ENCODE peak calls at places on chromosomes 11 and 22, in nine cellular contexts. One of them, this sample, is unnamed.

GRCh38 chr22:21568207-21569075 is 927 bp downstream of the UBE2L3 start:
- DNase-seq in K562: peak
- DNase-seq in fibroblast of pulmonary artery: peak
- DNase-seq in Calu3: peak
- DNase-seq in A549: peak
- DNase-seq in WTC11: no peak
- DNase-seq in IMR-90: peak
- DNase-seq in adrenal gland: peak
- DNase-seq in hepatocyte: peak
- DNase-seq in this sample: peak

GRCh38 chr22:20107471-20107901 is 8.4 kb upstream of the RANBP1 start:
- DNase-seq in fibroblast of pulmonary artery: no peak
- DNase-seq in adrenal gland: no peak
- DNase-seq in hepatocyte: no peak
- DNase-seq in Calu3: no peak
- DNase-seq in A549: no peak
- DNase-seq in WTC11: no peak
- DNase-seq in K562: no peak
- DNase-seq in IMR-90: no peak
- DNase-seq in this sample: no peak

GRCh38 chr11:70070736-70071135 is 7.4 kb upstream of the ANO1 start:
- DNase-seq in A549: no peak
- DNase-seq in adrenal gland: no peak
- DNase-seq in WTC11: no peak
- DNase-seq in hepatocyte: no peak
- DNase-seq in K562: no peak
- DNase-seq in fibroblast of pulmonary artery: no peak
- DNase-seq in Calu3: no peak
- DNase-seq in IMR-90: no peak
- DNase-seq in this sample: no peak

GRCh38 chr11:26753738-26754504 is 32.1 kb upstream of the SLC5A12 start:
- DNase-seq in Calu3: peak
- DNase-seq in hepatocyte: peak
- DNase-seq in fibroblast of pulmonary artery: peak
- DNase-seq in IMR-90: peak
- DNase-seq in adrenal gland: peak
- DNase-seq in K562: peak
- DNase-seq in WTC11: peak
- DNase-seq in A549: peak
- DNase-seq in this sample: peak

GRCh38 chr11:25860677-25861445 is 471.1 kb upstream of the ANO3 start:
- DNase-seq in WTC11: no peak
- DNase-seq in IMR-90: peak
- DNase-seq in K562: no peak
- DNase-seq in Calu3: no peak
- DNase-seq in A549: no peak
- DNase-seq in hepatocyte: peak
- DNase-seq in fibroblast of pulmonary artery: peak
- DNase-seq in adrenal gland: no peak
- DNase-seq in this sample: no peak

GRCh38 chr11:6248248-6248647 is 9.4 kb downstream of the CNGA4 start:
- DNase-seq in hepatocyte: peak
- DNase-seq in WTC11: no peak
- DNase-seq in IMR-90: peak
- DNase-seq in adrenal gland: no peak
- DNase-seq in Calu3: no peak
- DNase-seq in A549: no peak
- DNase-seq in fibroblast of pulmonary artery: peak
- DNase-seq in K562: no peak
- DNase-seq in this sample: no peak

GRCh38 chr11:45641961-45642360 is 23.5 kb downstream of the CHST1 start:
- DNase-seq in adrenal gland: no peak
- DNase-seq in Calu3: no peak
- DNase-seq in K562: no peak
- DNase-seq in fibroblast of pulmonary artery: no peak
- DNase-seq in hepatocyte: no peak
- DNase-seq in A549: no peak
- DNase-seq in WTC11: no peak
- DNase-seq in IMR-90: no peak
- DNase-seq in this sample: no peak

GRCh38 chr11:9858822-9859221 is 194.9 kb downstream of the SWAP70 start:
- DNase-seq in WTC11: no peak
- DNase-seq in K562: no peak
- DNase-seq in IMR-90: peak
- DNase-seq in Calu3: no peak
- DNase-seq in hepatocyte: no peak
- DNase-seq in A549: peak
- DNase-seq in fibroblast of pulmonary artery: peak
- DNase-seq in adrenal gland: no peak
- DNase-seq in this sample: no peak

GRCh38 chr11:69274531-69275016 is 19.4 kb upstream of the MYEOV start:
- DNase-seq in IMR-90: no peak
- DNase-seq in K562: no peak
- DNase-seq in Calu3: peak
- DNase-seq in WTC11: no peak
- DNase-seq in fibroblast of pulmonary artery: no peak
- DNase-seq in adrenal gland: no peak
- DNase-seq in hepatocyte: peak
- DNase-seq in A549: peak
- DNase-seq in this sample: no peak

GRCh38 chr22:39439170-39439569 is 17.6 kb upstream of the MGAT3 start:
- DNase-seq in WTC11: no peak
- DNase-seq in fibroblast of pulmonary artery: peak
- DNase-seq in hepatocyte: peak
- DNase-seq in A549: peak
- DNase-seq in Calu3: no peak
- DNase-seq in K562: no peak
- DNase-seq in adrenal gland: no peak
- DNase-seq in IMR-90: peak
- DNase-seq in this sample: no peak

GRCh38 chr22:34055525-34056200 is 135.4 kb upstream of the LARGE1 start:
- DNase-seq in Calu3: no peak
- DNase-seq in WTC11: peak
- DNase-seq in K562: peak
- DNase-seq in A549: peak
- DNase-seq in hepatocyte: peak
- DNase-seq in fibroblast of pulmonary artery: no peak
- DNase-seq in IMR-90: no peak
- DNase-seq in adrenal gland: no peak
- DNase-seq in this sample: peak

GRCh38 chr11:93348931-93349330 is 18.4 kb downstream of the DEUP1 start:
- DNase-seq in A549: no peak
- DNase-seq in IMR-90: no peak
- DNase-seq in WTC11: no peak
- DNase-seq in fibroblast of pulmonary artery: no peak
- DNase-seq in adrenal gland: no peak
- DNase-seq in K562: no peak
- DNase-seq in hepatocyte: no peak
- DNase-seq in Calu3: no peak
- DNase-seq in this sample: no peak

GRCh38 chr11:102453921-102454320 is 1.4 kb upstream of the TMEM123 start:
- DNase-seq in Calu3: no peak
- DNase-seq in A549: no peak
- DNase-seq in WTC11: no peak
- DNase-seq in IMR-90: no peak
- DNase-seq in hepatocyte: no peak
- DNase-seq in adrenal gland: no peak
- DNase-seq in fibroblast of pulmonary artery: no peak
- DNase-seq in K562: no peak
- DNase-seq in this sample: no peak

GRCh38 chr11:61480936-61481335 is 27.6 kb upstream of the LRRC10B start:
- DNase-seq in A549: peak
- DNase-seq in Calu3: peak
- DNase-seq in fibroblast of pulmonary artery: peak
- DNase-seq in IMR-90: no peak
- DNase-seq in WTC11: peak
- DNase-seq in adrenal gland: no peak
- DNase-seq in K562: peak
- DNase-seq in hepatocyte: peak
- DNase-seq in this sample: peak

GRCh38 chr22:44956835-44957234 is 53.0 kb downstream of the PHF21B start:
- DNase-seq in WTC11: no peak
- DNase-seq in hepatocyte: no peak
- DNase-seq in IMR-90: no peak
- DNase-seq in adrenal gland: no peak
- DNase-seq in K562: no peak
- DNase-seq in A549: no peak
- DNase-seq in fibroblast of pulmonary artery: no peak
- DNase-seq in Calu3: no peak
- DNase-seq in this sample: no peak

GRCh38 chr22:19612866-19613572 is 88.8 kb upstream of the CLDN5 start:
- DNase-seq in Calu3: no peak
- DNase-seq in fibroblast of pulmonary artery: no peak
- DNase-seq in A549: no peak
- DNase-seq in hepatocyte: no peak
- DNase-seq in adrenal gland: no peak
- DNase-seq in IMR-90: no peak
- DNase-seq in WTC11: no peak
- DNase-seq in K562: no peak
- DNase-seq in this sample: no peak

GRCh38 chr11:72378704-72379383 is 55.5 kb downstream of the CLPB start:
- DNase-seq in K562: no peak
- DNase-seq in hepatocyte: no peak
- DNase-seq in WTC11: no peak
- DNase-seq in IMR-90: peak
- DNase-seq in fibroblast of pulmonary artery: peak
- DNase-seq in A549: no peak
- DNase-seq in Calu3: no peak
- DNase-seq in adrenal gland: no peak
- DNase-seq in this sample: no peak

GRCh38 chr22:50606126-50606525 is 5.5 kb downstream of the MAPK8IP2 start:
- DNase-seq in adrenal gland: no peak
- DNase-seq in Calu3: no peak
- DNase-seq in IMR-90: no peak
- DNase-seq in WTC11: no peak
- DNase-seq in K562: no peak
- DNase-seq in fibroblast of pulmonary artery: no peak
- DNase-seq in A549: no peak
- DNase-seq in hepatocyte: no peak
- DNase-seq in this sample: no peak
- TF ChIP-seq CTCF in adrenal gland: no peak
- TF ChIP-seq CTCF in Calu3: peak
- TF ChIP-seq CTCF in IMR-90: no peak
- TF ChIP-seq CTCF in WTC11: no peak
- TF ChIP-seq CTCF in K562: peak
- TF ChIP-seq CTCF in fibroblast of pulmonary artery: no peak
- TF ChIP-seq CTCF in A549: no peak
- TF ChIP-seq CTCF in hepatocyte: no peak
- TF ChIP-seq CTCF in this sample: no peak

GRCh38 chr11:113971506-113972195 is 3.3 kb upstream of the HTR3A start:
- DNase-seq in IMR-90: no peak
- DNase-seq in K562: no peak
- DNase-seq in Calu3: no peak
- DNase-seq in WTC11: no peak
- DNase-seq in adrenal gland: no peak
- DNase-seq in hepatocyte: no peak
- DNase-seq in A549: no peak
- DNase-seq in fibroblast of pulmonary artery: no peak
- DNase-seq in this sample: no peak

GRCh38 chr11:113967361-113967760 is 7.5 kb upstream of the HTR3A start:
- DNase-seq in WTC11: no peak
- DNase-seq in IMR-90: no peak
- DNase-seq in fibroblast of pulmonary artery: no peak
- DNase-seq in K562: no peak
- DNase-seq in hepatocyte: no peak
- DNase-seq in A549: no peak
- DNase-seq in adrenal gland: no peak
- DNase-seq in Calu3: no peak
- DNase-seq in this sample: no peak
- TF ChIP-seq CTCF in WTC11: no peak
- TF ChIP-seq CTCF in IMR-90: no peak
- TF ChIP-seq CTCF in fibroblast of pulmonary artery: no peak
- TF ChIP-seq CTCF in K562: no peak
- TF ChIP-seq CTCF in hepatocyte: no peak
- TF ChIP-seq CTCF in A549: no peak
- TF ChIP-seq CTCF in adrenal gland: no peak
- TF ChIP-seq CTCF in Calu3: no peak
- TF ChIP-seq CTCF in this sample: no peak

GRCh38 chr11:122895591-122895990 is 13.0 kb downstream of the JHY start:
- DNase-seq in IMR-90: no peak
- DNase-seq in hepatocyte: no peak
- DNase-seq in K562: no peak
- DNase-seq in Calu3: no peak
- DNase-seq in A549: no peak
- DNase-seq in fibroblast of pulmonary artery: no peak
- DNase-seq in WTC11: no peak
- DNase-seq in adrenal gland: no peak
- DNase-seq in this sample: no peak

GRCh38 chr11:122902951-122903350 is 20.4 kb downstream of the JHY start:
- DNase-seq in A549: no peak
- DNase-seq in IMR-90: no peak
- DNase-seq in K562: no peak
- DNase-seq in WTC11: no peak
- DNase-seq in Calu3: no peak
- DNase-seq in hepatocyte: no peak
- DNase-seq in fibroblast of pulmonary artery: no peak
- DNase-seq in adrenal gland: no peak
- DNase-seq in this sample: no peak

GRCh38 chr11:122898799-122899198 is 16.2 kb downstream of the JHY start:
- DNase-seq in fibroblast of pulmonary artery: no peak
- DNase-seq in adrenal gland: no peak
- DNase-seq in IMR-90: no peak
- DNase-seq in A549: no peak
- DNase-seq in hepatocyte: no peak
- DNase-seq in WTC11: no peak
- DNase-seq in K562: no peak
- DNase-seq in Calu3: no peak
- DNase-seq in this sample: no peak

GRCh38 chr11:122897606-122898210 is 15.1 kb downstream of the JHY start:
- DNase-seq in A549: no peak
- DNase-seq in IMR-90: peak
- DNase-seq in fibroblast of pulmonary artery: peak
- DNase-seq in K562: no peak
- DNase-seq in WTC11: no peak
- DNase-seq in Calu3: no peak
- DNase-seq in adrenal gland: no peak
- DNase-seq in hepatocyte: no peak
- DNase-seq in this sample: no peak

DNA sequence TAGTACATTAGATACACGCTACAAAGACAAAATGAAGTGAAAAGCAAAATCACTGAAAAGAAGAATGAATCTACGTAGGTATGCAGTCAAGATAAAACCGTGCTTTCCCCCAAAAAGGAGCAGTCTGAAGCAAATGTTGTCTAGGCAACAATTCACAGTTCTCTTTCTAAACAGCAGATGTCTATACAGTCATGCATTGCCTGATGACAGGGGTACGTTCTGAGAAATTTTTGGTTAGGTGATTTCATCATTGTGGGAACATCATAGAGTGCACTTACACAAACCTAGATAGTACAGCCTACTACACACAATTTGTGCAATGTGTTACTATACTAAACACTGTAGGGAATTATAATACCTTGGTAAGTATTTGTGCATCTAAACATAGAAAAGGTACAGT is 18.2 kb downstream of the JHY start:
- DNase-seq in A549: no peak
- DNase-seq in IMR-90: peak
- DNase-seq in adrenal gland: no peak
- DNase-seq in fibroblast of pulmonary artery: peak
- DNase-seq in hepatocyte: no peak
- DNase-seq in Calu3: no peak
- DNase-seq in K562: no peak
- DNase-seq in WTC11: no peak
- DNase-seq in this sample: no peak
- TF ChIP-seq CTCF in A549: no peak
- TF ChIP-seq CTCF in IMR-90: no peak
- TF ChIP-seq CTCF in adrenal gland: no peak
- TF ChIP-seq CTCF in fibroblast of pulmonary artery: no peak
- TF ChIP-seq CTCF in hepatocyte: no peak
- TF ChIP-seq CTCF in Calu3: no peak
- TF ChIP-seq CTCF in K562: no peak
- TF ChIP-seq CTCF in WTC11: no peak
- TF ChIP-seq CTCF in this sample: no peak

GRCh38 chr11:125869526-125869925 is 17.9 kb upstream of the HYLS1 start:
- DNase-seq in WTC11: no peak
- DNase-seq in K562: no peak
- DNase-seq in A549: no peak
- DNase-seq in IMR-90: no peak
- DNase-seq in fibroblast of pulmonary artery: no peak
- DNase-seq in hepatocyte: no peak
- DNase-seq in Calu3: no peak
- DNase-seq in adrenal gland: no peak
- DNase-seq in this sample: no peak
- TF ChIP-seq CTCF in WTC11: no peak
- TF ChIP-seq CTCF in K562: no peak
- TF ChIP-seq CTCF in A549: no peak
- TF ChIP-seq CTCF in IMR-90: no peak
- TF ChIP-seq CTCF in fibroblast of pulmonary artery: no peak
- TF ChIP-seq CTCF in hepatocyte: no peak
- TF ChIP-seq CTCF in Calu3: no peak
- TF ChIP-seq CTCF in adrenal gland: no peak
- TF ChIP-seq CTCF in this sample: no peak

This sample was measured in neural crest cell.